ENCODE peak calls at places on chromosome 2, in five cellular contexts. One of them, this sample, is unnamed.

GRCh38 chr2:106541333-106541732 is 54.2 kb downstream of the CD8B2 start:
- DNase-seq in colonic mucosa: no peak
- DNase-seq in stomach: no peak
- DNase-seq in fibroblast of pulmonary artery: no peak
- DNase-seq in neuronal stem cell: no peak
- DNase-seq in this sample: no peak

GRCh38 chr2:237507478-237507877 is 20.4 kb downstream of the MLPH start:
- DNase-seq in colonic mucosa: no peak
- DNase-seq in stomach: no peak
- DNase-seq in fibroblast of pulmonary artery: no peak
- DNase-seq in neuronal stem cell: no peak
- DNase-seq in this sample: no peak

GRCh38 chr2:208573559-208573958 is 167.0 kb downstream of the PTH2R start:
- DNase-seq in colonic mucosa: peak; percentile 20
- DNase-seq in stomach: no peak
- DNase-seq in fibroblast of pulmonary artery: no peak
- DNase-seq in neuronal stem cell: no peak
- DNase-seq in this sample: no peak

GRCh38 chr2:54995553-54995952 is 54.7 kb downstream of the RTN4 start:
- DNase-seq in colonic mucosa: no peak
- DNase-seq in stomach: no peak
- DNase-seq in fibroblast of pulmonary artery: no peak
- DNase-seq in neuronal stem cell: no peak
- DNase-seq in this sample: no peak

GRCh38 chr2:64273524-64274398 is 129.5 kb upstream of the PELI1 start:
- DNase-seq in colonic mucosa: peak; percentile 77
- DNase-seq in stomach: peak; percentile 33
- DNase-seq in fibroblast of pulmonary artery: peak; percentile 91
- DNase-seq in neuronal stem cell: no peak
- DNase-seq in this sample: peak; percentile 71

GRCh38 chr2:149661844-149662243 is 74.3 kb upstream of the MMADHC start:
- DNase-seq in colonic mucosa: peak; percentile 57
- DNase-seq in stomach: peak; percentile 39
- DNase-seq in fibroblast of pulmonary artery: peak; percentile 71
- DNase-seq in neuronal stem cell: no peak
- DNase-seq in this sample: peak; percentile 83

GRCh38 chr2:95388091-95388692 is 14.3 kb upstream of the FAHD2A start:
- DNase-seq in colonic mucosa: peak; percentile 15
- DNase-seq in stomach: no peak
- DNase-seq in fibroblast of pulmonary artery: no peak
- DNase-seq in neuronal stem cell: no peak
- DNase-seq in this sample: no peak

GRCh38 chr2:17540813-17541513 is 467 bp downstream of the VSNL1 start:
- DNase-seq in colonic mucosa: no peak
- DNase-seq in stomach: no peak
- DNase-seq in fibroblast of pulmonary artery: no peak
- DNase-seq in neuronal stem cell: no peak
- DNase-seq in this sample: no peak

GRCh38 chr2:42424033-42424432 is 63.0 kb upstream of the COX7A2L start:
- DNase-seq in colonic mucosa: no peak
- DNase-seq in stomach: no peak
- DNase-seq in fibroblast of pulmonary artery: peak; percentile 85
- DNase-seq in neuronal stem cell: no peak
- DNase-seq in this sample: peak; percentile 83

GRCh38 chr2:24836706-24837105 is 43.5 kb downstream of the CENPO start:
- DNase-seq in colonic mucosa: no peak
- DNase-seq in stomach: no peak
- DNase-seq in fibroblast of pulmonary artery: no peak
- DNase-seq in neuronal stem cell: no peak
- DNase-seq in this sample: no peak

GRCh38 chr2:121492409-121492808 is 38.3 kb upstream of the RNU4ATAC start:
- DNase-seq in colonic mucosa: no peak
- DNase-seq in stomach: no peak
- DNase-seq in fibroblast of pulmonary artery: no peak
- DNase-seq in neuronal stem cell: no peak
- DNase-seq in this sample: no peak

GRCh38 chr2:213251618-213252017 is 32.6 kb upstream of the SPAG16 start:
- DNase-seq in colonic mucosa: no peak
- DNase-seq in stomach: no peak
- DNase-seq in fibroblast of pulmonary artery: peak; percentile 91
- DNase-seq in neuronal stem cell: peak; percentile 69
- DNase-seq in this sample: peak; percentile 91

GRCh38 chr2:96344011-96344410 is 8.4 kb downstream of the NCAPH start:
- DNase-seq in colonic mucosa: no peak
- DNase-seq in stomach: no peak
- DNase-seq in fibroblast of pulmonary artery: no peak
- DNase-seq in neuronal stem cell: no peak
- DNase-seq in this sample: peak; percentile 87

GRCh38 chr2:228115-228514 is 35.7 kb downstream of the SH3YL1 start:
- DNase-seq in colonic mucosa: no peak
- DNase-seq in stomach: no peak
- DNase-seq in fibroblast of pulmonary artery: no peak
- DNase-seq in neuronal stem cell: no peak
- DNase-seq in this sample: no peak

GRCh38 chr2:239806276-239806675 is 218.9 kb downstream of the NDUFA10 start:
- DNase-seq in colonic mucosa: no peak
- DNase-seq in stomach: peak; percentile 18
- DNase-seq in fibroblast of pulmonary artery: no peak
- DNase-seq in neuronal stem cell: no peak
- DNase-seq in this sample: no peak

GRCh38 chr2:168692132-168692762 is 110.2 kb upstream of the NOSTRIN start:
- DNase-seq in colonic mucosa: no peak
- DNase-seq in stomach: no peak
- DNase-seq in fibroblast of pulmonary artery: no peak
- DNase-seq in neuronal stem cell: no peak
- DNase-seq in this sample: no peak

GRCh38 chr2:64692401-64692800 is 38.7 kb upstream of the SERTAD2 start:
- DNase-seq in colonic mucosa: no peak
- DNase-seq in stomach: no peak
- DNase-seq in fibroblast of pulmonary artery: peak; percentile 62
- DNase-seq in neuronal stem cell: no peak
- DNase-seq in this sample: peak; percentile 71

GRCh38 chr2:3483986-3484960 is 35.1 kb downstream of the ADI1 start:
- DNase-seq in colonic mucosa: no peak
- DNase-seq in stomach: no peak
- DNase-seq in fibroblast of pulmonary artery: no peak
- DNase-seq in neuronal stem cell: no peak
- DNase-seq in this sample: no peak

GRCh38 chr2:24837996-24838513 is 44.8 kb downstream of the CENPO start:
- DNase-seq in colonic mucosa: no peak
- DNase-seq in stomach: no peak
- DNase-seq in fibroblast of pulmonary artery: no peak
- DNase-seq in neuronal stem cell: no peak
- DNase-seq in this sample: no peak

GRCh38 chr2:26465266-26465925 is 12.5 kb downstream of the OTOF start:
- DNase-seq in colonic mucosa: no peak
- DNase-seq in stomach: no peak
- DNase-seq in fibroblast of pulmonary artery: no peak
- DNase-seq in neuronal stem cell: no peak
- DNase-seq in this sample: no peak

GRCh38 chr2:43184339-43184895 is 42.0 kb downstream of the ZFP36L2 start:
- DNase-seq in colonic mucosa: peak; percentile 33
- DNase-seq in stomach: no peak
- DNase-seq in fibroblast of pulmonary artery: no peak
- DNase-seq in neuronal stem cell: no peak
- DNase-seq in this sample: peak; percentile 68

GRCh38 chr2:21633531-21634310 is 510.0 kb downstream of the TDRD15 start:
- DNase-seq in colonic mucosa: no peak
- DNase-seq in stomach: no peak
- DNase-seq in fibroblast of pulmonary artery: no peak
- DNase-seq in neuronal stem cell: no peak
- DNase-seq in this sample: no peak

GRCh38 chr2:36371070-36371962 is 15.7 kb downstream of the CRIM1 start:
- DNase-seq in colonic mucosa: no peak
- DNase-seq in stomach: no peak
- DNase-seq in fibroblast of pulmonary artery: no peak
- DNase-seq in neuronal stem cell: no peak
- DNase-seq in this sample: peak; percentile 44

GRCh38 chr2:200419325-200419724 is 90.5 kb downstream of the KCTD18 start:
- DNase-seq in colonic mucosa: no peak
- DNase-seq in stomach: no peak
- DNase-seq in fibroblast of pulmonary artery: no peak
- DNase-seq in neuronal stem cell: no peak
- DNase-seq in this sample: no peak

GRCh38 chr2:133844214-133844892 is 276.1 kb upstream of the NCKAP5 start:
- DNase-seq in colonic mucosa: peak; percentile 76
- DNase-seq in stomach: peak; percentile 72
- DNase-seq in fibroblast of pulmonary artery: peak; percentile 79
- DNase-seq in neuronal stem cell: peak; percentile 77
- DNase-seq in this sample: peak; percentile 85

GRCh38 chr2:177314722-177315264 is 50.3 kb upstream of the NFE2L2 start:
- DNase-seq in colonic mucosa: no peak
- DNase-seq in stomach: no peak
- DNase-seq in fibroblast of pulmonary artery: no peak
- DNase-seq in neuronal stem cell: no peak
- DNase-seq in this sample: no peak

GRCh38 chr2:177313162-177313781 is 48.7 kb upstream of the NFE2L2 start:
- DNase-seq in colonic mucosa: no peak
- DNase-seq in stomach: no peak
- DNase-seq in fibroblast of pulmonary artery: no peak
- DNase-seq in neuronal stem cell: no peak
- DNase-seq in this sample: no peak

GRCh38 chr2:177314194-177314593 is 49.7 kb upstream of the NFE2L2 start:
- DNase-seq in colonic mucosa: no peak
- DNase-seq in stomach: no peak
- DNase-seq in fibroblast of pulmonary artery: peak; percentile 80
- DNase-seq in neuronal stem cell: no peak
- DNase-seq in this sample: peak; percentile 88

GRCh38 chr2:177315303-177315887 is 50.9 kb upstream of the NFE2L2 start:
- DNase-seq in colonic mucosa: no peak
- DNase-seq in stomach: no peak
- DNase-seq in fibroblast of pulmonary artery: no peak
- DNase-seq in neuronal stem cell: no peak
- DNase-seq in this sample: no peak

DNA sequence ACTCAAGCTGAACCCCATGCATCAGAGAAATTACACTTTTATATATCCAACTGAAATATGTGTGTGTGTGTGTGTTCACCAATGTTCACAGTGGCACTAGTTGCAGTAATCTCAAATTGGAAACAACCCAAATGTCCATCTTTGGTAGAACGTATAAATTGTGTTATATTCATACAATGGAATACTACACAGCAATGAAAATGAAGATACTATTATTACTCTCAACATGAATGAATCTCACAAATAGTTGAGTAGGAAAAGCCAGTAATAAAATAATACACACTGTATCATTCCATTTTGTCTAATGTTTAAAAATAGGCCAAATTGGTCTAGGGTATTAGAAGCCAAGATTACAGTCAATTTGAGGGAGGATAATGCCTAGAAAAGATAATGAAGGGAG is 48.0 kb upstream of the NFE2L2 start:
- DNase-seq in colonic mucosa: no peak
- DNase-seq in stomach: no peak
- DNase-seq in fibroblast of pulmonary artery: no peak
- DNase-seq in neuronal stem cell: no peak
- DNase-seq in this sample: no peak
- H3K4me3 ChIP-seq in colonic mucosa: no peak overlapping the region
- H3K4me3 ChIP-seq in stomach: no peak overlapping the region
- H3K4me3 ChIP-seq in fibroblast of pulmonary artery: no peak overlapping the region
- H3K4me3 ChIP-seq in neuronal stem cell: no peak overlapping the region
- H3K4me3 ChIP-seq in this sample: no peak overlapping the region

GRCh38 chr2:231300020-231300721 is 95.3 kb upstream of the B3GNT7 start:
- DNase-seq in colonic mucosa: no peak
- DNase-seq in stomach: peak; percentile 59
- DNase-seq in fibroblast of pulmonary artery: no peak
- DNase-seq in neuronal stem cell: no peak
- DNase-seq in this sample: peak; percentile 16
- H3K4me3 ChIP-seq in colonic mucosa: no peak overlapping the region
- H3K4me3 ChIP-seq in stomach: no peak overlapping the region
- H3K4me3 ChIP-seq in fibroblast of pulmonary artery: no peak overlapping the region
- H3K4me3 ChIP-seq in neuronal stem cell: no peak overlapping the region
- H3K4me3 ChIP-seq in this sample: no peak overlapping the region

GRCh38 chr2:219449609-219450008 is 15.0 kb downstream of the SPEG start:
- DNase-seq in colonic mucosa: no peak
- DNase-seq in stomach: no peak
- DNase-seq in fibroblast of pulmonary artery: no peak
- DNase-seq in neuronal stem cell: no peak
- DNase-seq in this sample: no peak

GRCh38 chr2:219446689-219447088 is 12.0 kb downstream of the SPEG start:
- DNase-seq in colonic mucosa: no peak
- DNase-seq in stomach: no peak
- DNase-seq in fibroblast of pulmonary artery: no peak
- DNase-seq in neuronal stem cell: no peak
- DNase-seq in this sample: no peak

GRCh38 chr2:219448099-219448775 is 13.6 kb downstream of the SPEG start:
- DNase-seq in colonic mucosa: no peak
- DNase-seq in stomach: no peak
- DNase-seq in fibroblast of pulmonary artery: no peak
- DNase-seq in neuronal stem cell: peak; percentile 43
- DNase-seq in this sample: no peak

GRCh38 chr2:219447242-219448098 is 12.8 kb downstream of the SPEG start:
- DNase-seq in colonic mucosa: no peak
- DNase-seq in stomach: no peak
- DNase-seq in fibroblast of pulmonary artery: no peak
- DNase-seq in neuronal stem cell: no peak
- DNase-seq in this sample: no peak

GRCh38 chr2:219448776-219449476 is 14.3 kb downstream of the SPEG start:
- DNase-seq in colonic mucosa: no peak
- DNase-seq in stomach: no peak
- DNase-seq in fibroblast of pulmonary artery: no peak
- DNase-seq in neuronal stem cell: peak; percentile 50
- DNase-seq in this sample: no peak
- H3K4me3 ChIP-seq in colonic mucosa: no peak overlapping the region
- H3K4me3 ChIP-seq in stomach: peak overlapping the region; percentile 18
- H3K4me3 ChIP-seq in fibroblast of pulmonary artery: no peak overlapping the region
- H3K4me3 ChIP-seq in neuronal stem cell: peak overlapping the region; percentile 53
- H3K4me3 ChIP-seq in this sample: no peak overlapping the region

GRCh38 chr2:88055049-88055435 is 541 bp downstream of the KRCC1 start:
- DNase-seq in colonic mucosa: peak; percentile 26
- DNase-seq in stomach: no peak
- DNase-seq in fibroblast of pulmonary artery: peak; percentile 48
- DNase-seq in neuronal stem cell: no peak
- DNase-seq in this sample: peak; percentile 40

GRCh38 chr2:88051792-88052191 is 3.8 kb downstream of the KRCC1 start:
- DNase-seq in colonic mucosa: no peak
- DNase-seq in stomach: no peak
- DNase-seq in fibroblast of pulmonary artery: no peak
- DNase-seq in neuronal stem cell: no peak
- DNase-seq in this sample: no peak

GRCh38 chr2:88055436-88056128 is at the start of gene KRCC1:
- DNase-seq in colonic mucosa: peak; percentile 94
- DNase-seq in stomach: peak; percentile 97
- DNase-seq in fibroblast of pulmonary artery: peak; percentile 98
- DNase-seq in neuronal stem cell: peak; percentile 93
- DNase-seq in this sample: peak; percentile 98

GRCh38 chr2:88054300-88055048 is 1.1 kb downstream of the KRCC1 start:
- DNase-seq in colonic mucosa: peak; percentile 35
- DNase-seq in stomach: no peak
- DNase-seq in fibroblast of pulmonary artery: peak; percentile 8
- DNase-seq in neuronal stem cell: no peak
- DNase-seq in this sample: peak; percentile 13

DNA sequence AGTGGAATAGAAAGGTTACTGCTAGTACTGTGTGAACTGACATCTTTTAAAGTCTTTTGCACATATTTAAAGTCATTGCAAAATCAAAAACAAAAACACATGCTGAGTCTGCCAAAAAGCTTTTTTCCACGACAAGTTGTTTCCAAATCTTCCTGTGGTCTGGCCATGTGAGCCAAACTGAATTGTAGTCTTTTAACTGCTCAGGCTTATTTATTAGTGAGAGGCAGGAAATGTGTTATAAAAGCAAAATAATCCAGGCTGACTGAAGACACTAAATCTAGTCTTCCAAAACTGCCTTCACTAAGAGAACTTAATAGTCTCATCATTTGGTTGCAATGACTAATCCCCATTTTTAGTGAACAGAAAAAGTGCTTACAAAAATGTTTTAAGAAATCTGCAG is 2.3 kb downstream of the KRCC1 start:
- DNase-seq in colonic mucosa: no peak
- DNase-seq in stomach: no peak
- DNase-seq in fibroblast of pulmonary artery: peak; percentile 80
- DNase-seq in neuronal stem cell: no peak
- DNase-seq in this sample: peak; percentile 81
- H3K4me3 ChIP-seq in colonic mucosa: peak overlapping the region; percentile 65
- H3K4me3 ChIP-seq in stomach: peak overlapping the region; percentile 83
- H3K4me3 ChIP-seq in fibroblast of pulmonary artery: peak overlapping the region; percentile 87
- H3K4me3 ChIP-seq in neuronal stem cell: no peak overlapping the region
- H3K4me3 ChIP-seq in this sample: no peak overlapping the region